ENCODE peak calls at places on chromosome 3, in ten cellular contexts. I is NCI-H345; U is NCI-H2081; K is activated CD4-positive, alpha-beta T cell treated with anti-CD3 and anti-CD28 coated beads, Interleukin-2, amount 50 U/mL, for 48 hours; L is M059J; N is left lung; P is cardiac fibroblast; Y is NCI-H2171 treated with DMSO at 0.1 percent for 48 hours; E is neural crest cell; R is stimulated activated CD4-positive, alpha-beta T cell treated with anti-CD3 and anti-CD28 coated beads, Interleukin-2, amount 100 ng/mL, for 24 hours. W is an unnamed sample.

GRCh38 chr3:10726787-10727186 is 89.2 kb upstream of the SLC6A11 start:
- DNase-seq in I (no peak), U (no peak), K (no peak), L (no peak), N (no peak), P (no peak), Y (no peak), E (no peak), R (no peak), W (no peak)

GRCh38 chr3:158165730-158166129 is 55.8 kb downstream of the RSRC1 start:
- DNase-seq in I (no peak), U (no peak), K (no peak), L (peak), N (no peak), P (no peak), Y (no peak), E (no peak), R (no peak), W (no peak)

GRCh38 chr3:8629151-8630021 is 15.2 kb downstream of the SSUH2 start:
- DNase-seq in I (no peak), U (no peak), K (peak), L (peak), N (peak), P (peak), Y (no peak), E (no peak), R (peak), W (peak)

GRCh38 chr3:29356062-29356461 is 75.2 kb downstream of the RBMS3 start:
- DNase-seq in I (no peak), U (no peak), K (no peak), L (no peak), N (no peak), P (no peak), Y (no peak), E (no peak), R (no peak), W (no peak)

GRCh38 chr3:14920536-14920935 is 26.8 kb upstream of the NR2C2 start:
- DNase-seq in I (no peak), U (no peak), K (no peak), L (no peak), N (no peak), P (no peak), Y (no peak), E (no peak), R (no peak), W (no peak)

GRCh38 chr3:41652506-41652905 is 309.4 kb downstream of the ULK4 start:
- DNase-seq in I (no peak), U (no peak), K (no peak), L (no peak), N (no peak), P (no peak), Y (no peak), E (no peak), R (no peak), W (no peak)

GRCh38 chr3:58691997-58692396 is 25.4 kb upstream of the FAM3D start:
- DNase-seq in I (no peak), U (no peak), K (no peak), L (peak), N (no peak), P (peak), Y (no peak), E (peak), R (no peak), W (no peak)

GRCh38 chr3:33006081-33006480 is 54.6 kb downstream of the CCR4 start:
- DNase-seq in I (no peak), U (no peak), K (no peak), L (no peak), N (no peak), P (no peak), Y (no peak), E (no peak), R (no peak), W (no peak)

GRCh38 chr3:38563070-38563901 is 67.1 kb downstream of the EXOG start:
- DNase-seq in I (no peak), U (no peak), K (no peak), L (no peak), N (no peak), P (no peak), Y (no peak), E (no peak), R (no peak), W (no peak)

GRCh38 chr3:139448104-139448503 is 28.2 kb downstream of the RBP2 start:
- DNase-seq in I (no peak), U (no peak), K (no peak), L (peak), N (no peak), P (no peak), Y (peak), E (no peak), R (no peak), W (no peak)

GRCh38 chr3:156619376-156619775 is 55.0 kb upstream of the TIPARP start:
- DNase-seq in I (no peak), U (no peak), K (no peak), L (no peak), N (no peak), P (peak), Y (no peak), E (no peak), R (no peak), W (no peak)

GRCh38 chr3:175346573-175347356 is 487.6 kb downstream of the NAALADL2 start:
- DNase-seq in I (peak), U (peak), K (no peak), L (peak), N (peak), P (peak), Y (no peak), E (no peak), R (no peak), W (no peak)

GRCh38 chr3:99394831-99395733 is 243.3 kb upstream of the COL8A1 start:
- DNase-seq in I (no peak), U (no peak), K (no peak), L (peak), N (no peak), P (peak), Y (no peak), E (no peak), R (no peak), W (no peak)

GRCh38 chr3:165805834-165806561 is 31.2 kb downstream of the BCHE start:
- DNase-seq in I (no peak), U (peak), K (no peak), L (peak), N (no peak), P (no peak), Y (no peak), E (no peak), R (no peak), W (no peak)

GRCh38 chr3:129855454-129856419 is 37.8 kb downstream of the TMCC1 start:
- DNase-seq in I (no peak), U (no peak), K (no peak), L (peak), N (no peak), P (peak), Y (no peak), E (no peak), R (no peak), W (no peak)

GRCh38 chr3:50464578-50464977 is 38.9 kb downstream of the CACNA2D2 start:
- DNase-seq in I (peak), U (no peak), K (no peak), L (no peak), N (no peak), P (no peak), Y (no peak), E (no peak), R (no peak), W (no peak)

GRCh38 chr3:32959370-32959769 is 7.9 kb downstream of the CCR4 start:
- DNase-seq in I (no peak), U (no peak), K (no peak), L (no peak), N (no peak), P (peak), Y (no peak), E (no peak), R (no peak), W (no peak)

GRCh38 chr3:195180490-195181106 is 90.4 kb downstream of the XXYLT1 start:
- DNase-seq in I (no peak), U (no peak), K (no peak), L (no peak), N (no peak), P (no peak), Y (no peak), E (no peak), R (no peak), W (no peak)

GRCh38 chr3:152174876-152175575 is 93.7 kb upstream of the MBNL1 start:
- DNase-seq in I (no peak), U (no peak), K (no peak), L (peak), N (no peak), P (peak), Y (no peak), E (no peak), R (no peak), W (no peak)

GRCh38 chr3:72739521-72740466 is 108.5 kb downstream of the SHQ1 start:
- DNase-seq in I (no peak), U (no peak), K (no peak), L (peak), N (no peak), P (peak), Y (no peak), E (no peak), R (no peak), W (no peak)

GRCh38 chr3:37856381-37856780 is 5.3 kb upstream of the CTDSPL start:
- DNase-seq in I (no peak), U (no peak), K (no peak), L (no peak), N (no peak), P (no peak), Y (no peak), E (no peak), R (no peak), W (no peak)

GRCh38 chr3:128482857-128483656 is 9.9 kb downstream of the GATA2 start:
- DNase-seq in I (no peak), U (no peak), K (no peak), L (peak), N (no peak), P (peak), Y (no peak), E (no peak), R (no peak), W (no peak)

GRCh38 chr3:187746479-187747335 is 1.4 kb upstream of the BCL6 start:
- DNase-seq in I (no peak), U (no peak), K (peak), L (peak), N (no peak), P (peak), Y (no peak), E (no peak), R (peak), W (no peak)

GRCh38 chr3:12132881-12133280 is 25.8 kb downstream of the TIMP4 start:
- DNase-seq in I (no peak), U (no peak), K (no peak), L (no peak), N (no peak), P (no peak), Y (no peak), E (no peak), R (no peak), W (no peak)

GRCh38 chr3:138197058-138197457 is 10.0 kb downstream of the ARMC8 start:
- DNase-seq in I (no peak), U (no peak), K (no peak), L (peak), N (no peak), P (peak), Y (no peak), E (no peak), R (no peak), W (no peak)

GRCh38 chr3:61563614-61564404 is 2.4 kb downstream of the PTPRG start:
- DNase-seq in I (no peak), U (no peak), K (no peak), L (no peak), N (no peak), P (no peak), Y (no peak), E (peak), R (no peak), W (no peak)

GRCh38 chr3:196235452-196236122 is 19.3 kb downstream of the SLC51A start:
- DNase-seq in I (no peak), U (no peak), K (no peak), L (no peak), N (no peak), P (no peak), Y (no peak), E (no peak), R (no peak), W (no peak)

GRCh38 chr3:13484861-13485590 is 4.9 kb downstream of the HDAC11 start:
- DNase-seq in I (peak), U (peak), K (peak), L (peak), N (peak), P (peak), Y (peak), E (no peak), R (no peak), W (no peak)

GRCh38 chr3:95923496-95924210 is 890.7 kb upstream of the EPHA6 start:
- DNase-seq in I (no peak), U (no peak), K (peak), L (peak), N (no peak), P (peak), Y (no peak), E (no peak), R (no peak), W (no peak)

GRCh38 chr3:144018776-144019175 is 47.2 kb downstream of the DIPK2A start:
- DNase-seq in I (no peak), U (no peak), K (no peak), L (peak), N (no peak), P (peak), Y (no peak), E (no peak), R (no peak), W (no peak)

GRCh38 chr3:71395927-71396695 is 187.4 kb downstream of the FOXP1 start:
- DNase-seq in I (no peak), U (no peak), K (no peak), L (peak), N (no peak), P (peak), Y (no peak), E (no peak), R (no peak), W (no peak)

GRCh38 chr3:189773056-189773455 is 141.9 kb downstream of the TP63 start:
- DNase-seq in I (no peak), U (no peak), K (no peak), L (peak), N (no peak), P (peak), Y (no peak), E (no peak), R (no peak), W (no peak)

GRCh38 chr3:103947062-103947461 is 1419.6 kb upstream of the ALCAM start:
- DNase-seq in I (no peak), U (no peak), K (no peak), L (no peak), N (no peak), P (no peak), Y (no peak), E (no peak), R (no peak), W (no peak)

GRCh38 chr3:195005759-195006555 is 265.0 kb downstream of the XXYLT1 start:
- DNase-seq in I (no peak), U (no peak), K (no peak), L (no peak), N (no peak), P (no peak), Y (no peak), E (no peak), R (no peak), W (no peak)

GRCh38 chr3:156300929-156301806 is 180.8 kb downstream of the KCNAB1 start:
- DNase-seq in I (no peak), U (no peak), K (no peak), L (peak), N (no peak), P (peak), Y (no peak), E (no peak), R (no peak), W (no peak)